ENCODE peak calls at places on chromosomes 13 and 19, in five cellular contexts. S is non-pigmented ciliary epithelial cell, W is adrenal gland, B is transverse colon, A is astrocyte of the spinal cord. G is an unnamed sample.

GRCh38 chr19:7739211-7739752 is 7.4 kb upstream of the CLEC4G start:
- DNase-seq in S (no peak), W (no peak), B (no peak), A (no peak), G (no peak)

GRCh38 chr13:22095794-22096193 is 424.9 kb downstream of the FGF9 start:
- DNase-seq in S (no peak), W (no peak), B (no peak), A (no peak), G (no peak)

GRCh38 chr19:49421039-49421877 is 2.0 kb downstream of the PTH2 start:
- DNase-seq in S (no peak), W (peak), B (peak), A (peak), G (no peak)

GRCh38 chr19:50838239-50838638 is 4.9 kb upstream of the KLK15 start:
- DNase-seq in S (no peak), W (no peak), B (no peak), A (no peak), G (no peak)

GRCh38 chr13:43908156-43909126 is 28.7 kb downstream of the LACC1 start:
- DNase-seq in S (peak), W (no peak), B (no peak), A (peak), G (peak)

GRCh38 chr13:114286808-114287207 is 5.4 kb downstream of the UPF3A start:
- DNase-seq in S (peak), W (no peak), B (no peak), A (peak), G (peak)

GRCh38 chr13:58630794-58631193 is 999.2 kb downstream of the PCDH17 start:
- DNase-seq in S (no peak), W (no peak), B (no peak), A (no peak), G (no peak)

GRCh38 chr13:113291997-113292862 is 4.8 kb upstream of the LAMP1 start:
- DNase-seq in S (no peak), W (peak), B (no peak), A (peak), G (no peak)

GRCh38 chr13:32902898-32903297 is 113.3 kb upstream of the KL start:
- DNase-seq in S (no peak), W (peak), B (peak), A (peak), G (no peak)

GRCh38 chr13:94656766-94657165 is 55.1 kb downstream of the GPR180 start:
- DNase-seq in S (peak), W (no peak), B (no peak), A (peak), G (peak)

GRCh38 chr13:20065516-20065915 is 95.3 kb downstream of the GJA3 start:
- DNase-seq in S (no peak), W (no peak), B (no peak), A (no peak), G (no peak)

GRCh38 chr13:99415014-99415650 is 86.1 kb upstream of the TM9SF2 start:
- DNase-seq in S (no peak), W (no peak), B (no peak), A (no peak), G (no peak)

GRCh38 chr13:43838909-43839308 is 40.6 kb downstream of the CCDC122 start:
- DNase-seq in S (no peak), W (no peak), B (no peak), A (no peak), G (peak)

GRCh38 chr13:31951215-31951678 is 80.3 kb upstream of the FRY start:
- DNase-seq in S (no peak), W (peak), B (peak), A (no peak), G (no peak)

GRCh38 chr13:21884965-21885567 is 214.2 kb downstream of the FGF9 start:
- DNase-seq in S (no peak), W (no peak), B (no peak), A (no peak), G (no peak)

GRCh38 chr19:11418518-11419506 is at the start of gene RGL3:
- DNase-seq in S (no peak), W (peak), B (peak), A (no peak), G (no peak)

GRCh38 chr19:18160792-18161690 is 8.1 kb downstream of the PIK3R2 start:
- DNase-seq in S (no peak), W (peak), B (peak), A (peak), G (no peak)

GRCh38 chr13:109857325-109857724 is 70.9 kb upstream of the IRS2 start:
- DNase-seq in S (no peak), W (no peak), B (no peak), A (no peak), G (no peak)

GRCh38 chr13:52846567-52847321 is 1.7 kb downstream of the PCDH8 start:
- DNase-seq in S (no peak), W (peak), B (peak), A (no peak), G (no peak)

GRCh38 chr13:97220151-97220900 is 1.8 kb upstream of the MBNL2 start:
- DNase-seq in S (no peak), W (no peak), B (no peak), A (no peak), G (no peak)

GRCh38 chr19:29952127-29952526 is 10.1 kb downstream of the URI1 start:
- DNase-seq in S (no peak), W (no peak), B (no peak), A (no peak), G (no peak)

GRCh38 chr19:18469245-18470107 is 31.5 kb upstream of the ISYNA1 start:
- DNase-seq in S (no peak), W (peak), B (peak), A (peak), G (no peak)

GRCh38 chr19:47693903-47694302 is 19.3 kb upstream of the EHD2 start:
- DNase-seq in S (no peak), W (no peak), B (no peak), A (no peak), G (no peak)

GRCh38 chr19:964761-965694 is 19.1 kb upstream of the WDR18 start:
- DNase-seq in S (no peak), W (no peak), B (no peak), A (no peak), G (no peak)

GRCh38 chr19:632228-633067 is 889 bp downstream of the POLRMT start:
- DNase-seq in S (no peak), W (peak), B (peak), A (peak), G (no peak)

GRCh38 chr19:8536282-8536681 is 22.3 kb upstream of the ZNF414 start:
- DNase-seq in S (no peak), W (no peak), B (no peak), A (no peak), G (no peak)

GRCh38 chr19:13026478-13026999 is 31.3 kb downstream of the NFIX start:
- DNase-seq in S (no peak), W (no peak), B (peak), A (no peak), G (no peak)